ENCODE peak calls at places on chromosomes 5 and 9, in six cellular contexts. Q, L, S, F, I and W are unnamed samples.

GRCh38 chr5:80193421-80193820 is 62.4 kb downstream of the SERINC5 start:
- DNase-seq in Q (no peak), L (no peak), S (no peak), F (no peak), I (no peak), W (no peak)

GRCh38 chr5:112320408-112320807 is 98.7 kb downstream of the EPB41L4A start:
- DNase-seq in Q (no peak), L (no peak), S (no peak), F (no peak), I (no peak), W (no peak)

GRCh38 chr9:2299843-2300205 is 284.7 kb downstream of the SMARCA2 start:
- DNase-seq in Q (peak), L (no peak), S (no peak), F (no peak), I (no peak), W (no peak)

GRCh38 chr5:4359847-4360246 is 764.2 kb downstream of the IRX1 start:
- DNase-seq in Q (no peak), L (no peak), S (no peak), F (no peak), I (no peak), W (no peak)

GRCh38 chr9:83715794-83716193 is 8.0 kb upstream of the UBQLN1 start:
- DNase-seq in Q (no peak), L (no peak), S (no peak), F (no peak), I (no peak), W (no peak)

GRCh38 chr5:17120209-17120608 is 97.2 kb upstream of the BASP1 start:
- DNase-seq in Q (no peak), L (no peak), S (no peak), F (no peak), I (no peak), W (no peak)

GRCh38 chr9:11549311-11549794 is 936.6 kb upstream of the PTPRD start:
- DNase-seq in Q (no peak), L (no peak), S (no peak), F (no peak), I (no peak), W (no peak)

GRCh38 chr9:1941989-1942388 is 73.2 kb upstream of the SMARCA2 start:
- DNase-seq in Q (no peak), L (no peak), S (no peak), F (no peak), I (no peak), W (no peak)

GRCh38 chr5:143398451-143399237 is 4.8 kb downstream of the NR3C1 start:
- DNase-seq in Q (no peak), L (peak), S (no peak), F (no peak), I (no peak), W (no peak)

GRCh38 chr9:7079051-7079450 is 321.3 kb downstream of the KDM4C start:
- DNase-seq in Q (no peak), L (no peak), S (no peak), F (no peak), I (no peak), W (no peak)

GRCh38 chr5:1014781-1015221 is 6.2 kb downstream of the NKD2 start:
- DNase-seq in Q (no peak), L (no peak), S (no peak), F (no peak), I (no peak), W (no peak)

GRCh38 chr5:83430130-83431010 is 41.2 kb upstream of the VCAN start:
- DNase-seq in Q (peak), L (peak), S (peak), F (peak), I (peak), W (peak)

GRCh38 chr9:133347515-133347984 is 381 bp downstream of the MED22 start:
- DNase-seq in Q (peak), L (no peak), S (peak), F (peak), I (peak), W (peak)

GRCh38 chr5:147485046-147485445 is 24.8 kb downstream of the DPYSL3 start:
- DNase-seq in Q (no peak), L (no peak), S (no peak), F (no peak), I (no peak), W (no peak)

GRCh38 chr5:116394186-116394867 is 180.3 kb downstream of the SEMA6A start:
- DNase-seq in Q (no peak), L (no peak), S (no peak), F (no peak), I (no peak), W (no peak)

GRCh38 chr5:59485104-59485503 is 408.4 kb downstream of the PDE4D start:
- DNase-seq in Q (no peak), L (no peak), S (no peak), F (no peak), I (no peak), W (no peak)

GRCh38 chr9:89969881-89970639 is 365.2 kb downstream of the GADD45G start:
- DNase-seq in Q (no peak), L (no peak), S (no peak), F (no peak), I (no peak), W (no peak)

GRCh38 chr9:126674365-126675146 is 60.8 kb downstream of the LMX1B start:
- DNase-seq in Q (no peak), L (no peak), S (no peak), F (no peak), I (no peak), W (no peak)

GRCh38 chr5:61409568-61409967 is 77.5 kb downstream of the ZSWIM6 start:
- DNase-seq in Q (no peak), L (peak), S (no peak), F (peak), I (no peak), W (no peak)

GRCh38 chr9:86766912-86767311 is 180.4 kb downstream of the GAS1 start:
- DNase-seq in Q (no peak), L (peak), S (no peak), F (no peak), I (no peak), W (no peak)

GRCh38 chr5:127001621-127002296 is 28.6 kb downstream of the MARCHF3 start:
- DNase-seq in Q (no peak), L (no peak), S (no peak), F (no peak), I (no peak), W (no peak)

GRCh38 chr5:73454379-73455036 is 5.9 kb upstream of the FOXD1 start:
- DNase-seq in Q (peak), L (peak), S (no peak), F (peak), I (no peak), W (no peak)

GRCh38 chr9:134883040-134883782 is 2.6 kb downstream of the FCN2 start:
- DNase-seq in Q (no peak), L (no peak), S (no peak), F (no peak), I (no peak), W (no peak)

GRCh38 chr9:38154501-38155421 is 85.7 kb upstream of the SHB start:
- DNase-seq in Q (no peak), L (no peak), S (no peak), F (no peak), I (no peak), W (no peak)

GRCh38 chr5:125274211-125274610 is 527.8 kb upstream of the ZNF608 start:
- DNase-seq in Q (no peak), L (no peak), S (no peak), F (no peak), I (no peak), W (no peak)

GRCh38 chr5:125277494-125278154 is 531.2 kb upstream of the ZNF608 start:
- DNase-seq in Q (no peak), L (peak), S (no peak), F (no peak), I (no peak), W (no peak)

GRCh38 chr5:125272364-125272763 is 525.9 kb upstream of the ZNF608 start:
- DNase-seq in Q (no peak), L (no peak), S (no peak), F (no peak), I (no peak), W (no peak)

GRCh38 chr5:125276121-125276520 is 529.7 kb upstream of the ZNF608 start:
- DNase-seq in Q (no peak), L (no peak), S (no peak), F (no peak), I (no peak), W (no peak)

GRCh38 chr5:125274938-125275759 is 528.7 kb upstream of the ZNF608 start:
- DNase-seq in Q (no peak), L (no peak), S (no peak), F (no peak), I (no peak), W (no peak)
- TF ChIP-seq POLR2AphosphoS5 in Q (no peak), L (no peak), S (no peak), F (no peak), I (no peak), W (no peak)

DNA sequence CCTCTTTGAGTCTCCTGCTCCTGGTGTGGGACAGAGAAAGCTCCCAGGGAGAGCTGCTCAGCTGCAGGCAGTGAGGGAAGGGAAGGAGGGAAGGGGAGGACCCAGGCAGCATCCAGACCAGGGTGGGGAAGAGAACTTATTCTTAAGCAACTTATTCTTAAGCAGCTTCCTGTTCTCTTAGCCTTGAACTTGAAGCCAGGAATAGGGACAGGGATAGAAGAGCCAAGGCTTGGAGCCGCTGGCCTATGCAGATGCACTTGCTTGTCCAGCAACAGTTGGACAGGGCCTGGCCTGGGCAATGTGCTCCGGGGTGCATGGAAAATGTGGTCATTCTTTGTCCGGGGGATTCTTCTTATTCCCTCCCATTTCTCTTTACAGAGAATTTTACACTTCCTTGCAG is 31.4 kb upstream of the SPTLC1 start:
- DNase-seq in Q (no peak), L (no peak), S (no peak), F (no peak), I (no peak), W (no peak)
- TF ChIP-seq POLR2A in Q (no peak), L (no peak), S (no peak), F (no peak), I (no peak), W (no peak)

GRCh38 chr9:75451505-75451904 is 363.2 kb downstream of the OSTF1 start:
- DNase-seq in Q (no peak), L (no peak), S (no peak), F (no peak), I (no peak), W (no peak)
- TF ChIP-seq TAF1 in Q (no peak), L (no peak), S (no peak), F (no peak), I (no peak), W (no peak)

GRCh38 chr5:160287378-160288051 is 24.8 kb downstream of the CCNJL start:
- DNase-seq in Q (peak), L (peak), S (no peak), F (no peak), I (no peak), W (no peak)
- TF ChIP-seq POLR2AphosphoS5 in Q (peak), L (no peak), S (no peak), F (no peak), I (no peak), W (no peak)

GRCh38 chr5:175201393-175201792 is 242.6 kb downstream of the DRD1 start:
- DNase-seq in Q (no peak), L (no peak), S (no peak), F (no peak), I (no peak), W (no peak)

GRCh38 chr5:175206651-175207050 is 237.3 kb downstream of the DRD1 start:
- DNase-seq in Q (no peak), L (no peak), S (no peak), F (no peak), I (no peak), W (no peak)

GRCh38 chr5:175207321-175208040 is 236.5 kb downstream of the DRD1 start:
- DNase-seq in Q (no peak), L (no peak), S (no peak), F (no peak), I (no peak), W (no peak)

DNA sequence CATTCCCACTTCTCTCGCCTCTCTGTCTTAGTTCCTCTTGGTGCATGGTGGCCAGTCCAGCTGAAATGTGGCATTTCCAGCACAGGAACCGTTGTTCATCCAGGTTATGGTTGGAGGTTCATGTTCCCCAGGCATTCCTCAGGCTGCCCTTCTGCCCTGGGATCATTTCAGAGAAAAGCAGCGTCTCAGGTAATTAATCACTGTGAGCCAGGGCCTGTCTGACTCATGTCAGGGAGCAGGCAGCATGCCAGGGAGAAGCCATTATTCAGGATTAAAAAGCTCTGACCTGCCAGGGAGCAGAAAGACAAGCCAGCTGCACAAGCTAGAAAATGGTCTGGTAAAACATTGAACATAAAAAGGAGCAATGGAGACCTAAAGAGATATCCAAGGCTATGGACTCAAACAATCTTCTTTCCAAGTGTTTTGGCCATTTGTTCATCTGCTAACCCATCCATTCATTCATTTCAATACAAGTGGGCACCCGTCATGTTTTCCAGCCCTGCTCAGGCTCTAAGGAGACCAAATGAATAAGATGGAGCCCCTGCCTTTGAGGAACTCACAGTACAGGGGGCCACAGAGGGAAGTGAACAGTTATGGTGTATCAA is 241.4 kb downstream of the DRD1 start:
- DNase-seq in Q (no peak), L (no peak), S (no peak), F (no peak), I (no peak), W (no peak)
- TF ChIP-seq POLR2A in Q (no peak), L (no peak), S (no peak), F (no peak), I (no peak), W (no peak)

GRCh38 chr9:136047775-136048559 is 47.1 kb downstream of the NACC2 start:
- DNase-seq in Q (no peak), L (no peak), S (peak), F (no peak), I (no peak), W (peak)
- TF ChIP-seq TAF1 in Q (no peak), L (no peak), S (no peak), F (no peak), I (no peak), W (no peak)

DNA sequence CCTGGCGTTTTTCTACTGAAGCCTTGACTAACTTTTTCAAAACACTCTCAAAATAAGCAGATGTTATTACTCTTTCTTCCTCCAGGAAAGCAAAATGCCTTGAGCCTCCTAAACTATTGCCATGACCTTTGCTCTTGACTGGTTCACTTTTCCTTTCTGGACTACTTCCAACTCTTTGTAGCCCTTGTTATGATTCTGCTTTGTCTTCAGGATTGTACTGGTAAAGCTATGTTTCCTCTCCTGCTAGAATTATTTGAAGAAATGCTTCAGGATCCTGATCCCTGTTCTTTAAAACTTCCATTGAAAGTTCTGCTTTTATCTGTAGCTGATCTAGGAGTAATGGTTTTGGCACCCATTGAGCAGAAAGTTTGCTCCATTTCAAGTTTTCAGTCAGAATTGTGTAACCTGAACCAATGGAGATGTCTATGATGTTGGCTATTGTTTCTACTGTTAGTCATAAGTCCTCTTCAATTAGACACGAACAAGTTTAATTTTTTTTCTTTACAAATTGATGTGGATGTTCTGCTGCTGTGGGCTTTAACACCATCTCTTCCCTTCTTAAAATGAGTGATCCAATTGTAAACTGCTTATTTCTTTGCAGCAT is 1356.4 kb downstream of the EFNA5 start:
- DNase-seq in Q (no peak), L (no peak), S (no peak), F (no peak), I (no peak), W (no peak)
- TF ChIP-seq POLR2AphosphoS5 in Q (no peak), L (no peak), S (no peak), F (no peak), I (no peak), W (no peak)

GRCh38 chr5:151072234-151073025 is 8.4 kb downstream of the TNIP1 start:
- DNase-seq in Q (no peak), L (no peak), S (no peak), F (no peak), I (no peak), W (no peak)

GRCh38 chr5:151071021-151071420 is 9.8 kb downstream of the TNIP1 start:
- DNase-seq in Q (no peak), L (no peak), S (no peak), F (no peak), I (no peak), W (no peak)

GRCh38 chr5:151068189-151068570 is 12.7 kb downstream of the TNIP1 start:
- DNase-seq in Q (no peak), L (no peak), S (no peak), F (no peak), I (no peak), W (no peak)

GRCh38 chr5:151068571-151069197 is 12.2 kb downstream of the TNIP1 start:
- DNase-seq in Q (no peak), L (no peak), S (no peak), F (no peak), I (no peak), W (no peak)

DNA sequence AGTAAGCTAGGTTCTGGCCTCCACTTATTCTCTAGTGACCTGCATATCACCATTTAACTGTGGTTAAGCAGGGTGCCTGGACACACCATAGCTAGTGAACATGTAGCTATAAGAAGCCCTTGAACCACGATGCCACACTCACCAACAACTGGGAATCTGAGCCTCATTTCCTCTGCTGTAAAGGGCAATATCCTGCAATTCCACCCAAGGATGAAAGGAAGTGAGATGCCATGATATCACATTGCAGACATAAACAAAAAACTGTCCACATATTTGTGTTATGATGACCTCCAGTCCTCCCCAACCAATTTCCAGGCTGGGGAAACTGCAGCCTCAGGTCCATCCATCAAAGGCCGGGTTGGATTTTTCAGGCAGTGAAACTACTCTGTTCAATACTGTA is 10.4 kb downstream of the TNIP1 start:
- DNase-seq in Q (no peak), L (no peak), S (no peak), F (no peak), I (no peak), W (no peak)
- TF ChIP-seq POLR2A in Q (no peak), L (no peak), S (no peak), F (no peak), I (no peak), W (no peak)

GRCh38 chr9:108400267-108400666 is 455.5 kb downstream of the ACTL7B start:
- DNase-seq in Q (no peak), L (no peak), S (no peak), F (no peak), I (no peak), W (no peak)
- TF ChIP-seq TAF1 in Q (no peak), L (no peak), S (no peak), F (no peak), I (no peak), W (no peak)

DNA sequence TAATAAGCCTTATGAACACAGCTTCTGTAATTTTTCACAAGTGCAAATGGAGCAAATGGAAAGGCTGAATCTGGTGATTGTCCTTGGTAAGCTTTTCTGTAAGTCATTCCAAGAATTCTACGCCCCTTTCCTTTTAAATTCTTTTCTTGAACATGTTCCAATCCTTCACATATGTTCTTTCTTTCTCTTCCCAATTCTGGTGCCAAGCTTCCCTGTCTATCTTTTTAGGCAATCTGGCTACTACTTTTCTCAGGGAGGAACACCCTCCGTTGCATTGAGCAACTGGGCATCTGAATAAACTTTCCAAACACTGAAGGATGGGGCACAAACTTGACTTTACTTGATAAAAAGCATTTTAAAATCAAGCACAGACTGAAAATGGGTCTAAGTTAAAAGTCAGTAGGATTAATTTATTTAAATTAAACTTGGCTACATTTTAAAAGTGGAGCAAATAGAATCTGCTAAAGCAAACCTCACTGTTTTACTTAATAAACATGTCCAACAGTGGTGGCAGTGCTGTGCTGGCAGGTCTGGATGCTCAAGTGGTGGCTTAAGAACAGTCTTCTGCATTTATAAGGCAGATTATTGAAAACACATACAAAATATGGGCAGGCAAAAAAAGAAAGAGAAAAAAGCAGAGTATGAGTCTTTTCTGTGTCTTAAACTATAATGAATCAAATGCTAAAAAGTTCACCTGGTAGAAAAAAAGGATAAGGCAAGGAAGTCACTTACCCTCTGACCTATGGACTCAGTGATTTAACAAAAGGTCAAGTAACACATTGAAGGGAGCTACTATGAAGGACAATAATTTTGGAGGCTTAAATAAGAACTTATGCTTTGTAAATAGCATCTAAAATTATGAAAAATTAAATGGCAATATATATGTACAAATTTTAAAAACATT is 5.4 kb downstream of the ELL2 start:
- DNase-seq in Q (no peak), L (no peak), S (no peak), F (no peak), I (no peak), W (no peak)
- TF ChIP-seq POLR2AphosphoS5 in Q (no peak), L (no peak), S (no peak), F (no peak), I (no peak), W (no peak)